ENCODE peak calls at places on chromosomes 7 and 10, in seven cellular contexts. C is neuronal stem cell, A is IMR-90, K is mesenchymal stem cell, G is mesendoderm, R is H9, U is H1. T is an unnamed sample.

GRCh38 chr10:12081879-12082560 is 13.3 kb downstream of the DHTKD1 start:
- DNase-seq in A (peak), K (peak), C (no peak), U (no peak), G (no peak), R (no peak), T (no peak)

GRCh38 chr7:140007051-140007690 is 55.6 kb downstream of the PARP12 start:
- DNase-seq in R (no peak), C (no peak), K (no peak), G (no peak), A (no peak), U (no peak), T (no peak)

GRCh38 chr7:127056202-127056601 is 196.5 kb downstream of the GRM8 start:
- DNase-seq in K (no peak), R (no peak), G (no peak), A (no peak), C (no peak), U (no peak), T (no peak)

GRCh38 chr7:108010377-108010776 is 7.4 kb upstream of the LAMB1 start:
- DNase-seq in G (no peak), C (no peak), A (no peak), R (no peak), K (no peak), U (no peak), T (no peak)

GRCh38 chr10:127150136-127150535 is 46.3 kb downstream of the INSYN2A start:
- DNase-seq in C (no peak), K (peak), G (peak), U (no peak), R (no peak), A (peak), T (no peak)

GRCh38 chr10:104077282-104078151 is 8.2 kb downstream of the COL17A1 start:
- DNase-seq in A (no peak), U (no peak), C (no peak), R (peak), K (no peak), G (peak), T (no peak)

GRCh38 chr10:94282369-94282768 is 80.4 kb downstream of the NOC3L start:
- DNase-seq in U (no peak), G (no peak), C (no peak), K (no peak), R (no peak), A (peak), T (no peak)

GRCh38 chr7:155490697-155491628 is 33.0 kb downstream of the EN2 start:
- DNase-seq in U (no peak), C (no peak), K (no peak), A (no peak), R (peak), G (peak), T (no peak)

GRCh38 chr10:73404690-73405089 is 9.2 kb downstream of the ANXA7 start:
- DNase-seq in R (no peak), A (no peak), K (no peak), U (no peak), C (no peak), G (no peak), T (no peak)

GRCh38 chr7:128041203-128041602 is 10.0 kb upstream of the LRRC4 start:
- DNase-seq in C (no peak), R (no peak), A (peak), K (peak), U (no peak), G (no peak), T (no peak)

GRCh38 chr7:144941127-144941526 is 105.3 kb upstream of the TPK1 start:
- DNase-seq in C (no peak), U (no peak), K (no peak), R (peak), A (no peak), G (peak), T (no peak)

GRCh38 chr7:129370812-129371211 is 63.4 kb upstream of the STRIP2 start:
- DNase-seq in A (peak), G (peak), C (no peak), K (no peak), R (no peak), U (no peak), T (no peak)

GRCh38 chr10:61897671-61898434 is 3.6 kb upstream of the ARID5B start:
- DNase-seq in C (no peak), G (peak), K (peak), U (no peak), A (peak), R (peak), T (peak)

GRCh38 chr7:158445421-158446175 is 142.0 kb downstream of the PTPRN2 start:
- DNase-seq in R (peak), K (no peak), A (no peak), U (no peak), C (no peak), G (no peak), T (no peak)

GRCh38 chr10:127440371-127440770 is 108.7 kb upstream of the NPS start:
- DNase-seq in R (no peak), K (no peak), C (no peak), G (no peak), U (no peak), A (no peak), T (no peak)

GRCh38 chr7:1848911-1849311 is 178.8 kb downstream of the ELFN1 start:
- DNase-seq in G (no peak), A (no peak), C (no peak), K (no peak), R (no peak), U (no peak), T (no peak)

GRCh38 chr7:148422028-148422427 is 168.5 kb upstream of the C7orf33 start:
- DNase-seq in A (no peak), C (no peak), G (no peak), K (no peak), U (no peak), R (no peak), T (no peak)
- H2BK120ac ChIP-seq in A (no peak), C (no peak), G (no peak), K (no peak), U (no peak), R (no peak), T (no peak)

GRCh38 chr10:6401066-6401465 is 179.0 kb downstream of the PRKCQ start:
- DNase-seq in U (no peak), R (no peak), C (no peak), A (no peak), G (no peak), K (no peak), T (no peak)
- H3K18ac ChIP-seq in U (no peak), R (no peak), C (no peak), A (peak), G (no peak), K (peak), T (peak)

GRCh38 chr10:75462865-75463264 is 31.4 kb downstream of the LRMDA start:
- DNase-seq in K (no peak), C (no peak), U (no peak), A (no peak), R (peak), G (no peak), T (no peak)

GRCh38 chr10:75456122-75456521 is 24.7 kb downstream of the LRMDA start:
- DNase-seq in G (no peak), K (no peak), C (no peak), R (no peak), U (no peak), A (no peak), T (no peak)

GRCh38 chr10:75464478-75465090 is 33.2 kb downstream of the LRMDA start:
- DNase-seq in G (no peak), A (no peak), C (no peak), R (no peak), U (no peak), K (no peak), T (no peak)

GRCh38 chr10:75461672-75462649 is 30.5 kb downstream of the LRMDA start:
- DNase-seq in K (no peak), C (no peak), U (no peak), A (no peak), R (peak), G (no peak), T (no peak)

GRCh38 chr10:75460059-75460458 is 28.6 kb downstream of the LRMDA start:
- DNase-seq in K (no peak), U (no peak), R (no peak), C (no peak), A (no peak), G (no peak), T (no peak)
- H2BK120ac ChIP-seq in K (no peak), U (no peak), R (no peak), C (no peak), A (no peak), G (no peak), T (no peak)

DNA sequence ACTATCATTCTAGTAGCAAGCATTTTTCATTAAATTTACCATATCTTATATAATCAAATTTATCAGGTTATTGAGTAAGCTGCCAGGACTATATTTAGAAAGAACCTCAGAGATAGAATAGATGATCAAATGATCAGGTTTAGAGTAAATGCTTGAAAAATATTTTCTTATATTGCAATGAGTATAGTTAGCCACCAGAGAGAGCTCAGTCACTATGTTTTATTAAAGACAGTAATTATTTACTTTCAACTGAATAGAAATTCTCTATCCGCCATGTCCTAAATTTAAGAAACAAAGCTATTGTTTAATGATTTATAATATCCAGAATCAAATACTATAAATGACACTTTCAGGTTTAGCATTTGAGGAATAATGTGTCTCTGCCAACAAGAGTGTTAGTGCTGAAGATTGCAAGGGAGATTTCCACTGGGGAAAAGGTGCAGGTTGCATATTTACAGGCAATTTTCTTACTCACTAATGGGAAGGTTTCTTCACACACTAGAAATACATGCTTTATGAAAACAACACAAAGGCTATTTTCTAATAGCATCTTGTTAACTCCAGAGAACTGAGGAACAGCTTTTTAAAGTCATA is 184.7 kb downstream of the DGKB start:
- DNase-seq in C (no peak), A (peak), R (no peak), U (no peak), G (peak), K (peak), T (peak)
- H3K18ac ChIP-seq in C (no peak), A (no peak), R (no peak), U (no peak), G (no peak), K (no peak), T (no peak)